ENCODE peak calls at places on chromosomes 2 and 18, in ten cellular contexts. P is heart right ventricle, Z is hippocampal formation, M is NCI-H524, D is nephron progenitor cell, O is nucleus accumbens, N is GM13977, A is skeletal muscle cell, Q is natural killer cell, T is mammary epithelial cell. S is an unnamed sample.

GRCh38 chr2:240293126-240293864 is 142.2 kb upstream of the GPC1 start:
- DNase-seq in N (no peak), O (no peak), T (no peak), A (no peak), Q (no peak), D (no peak), M (no peak), P (no peak), Z (no peak), S (no peak)

GRCh38 chr2:216635701-216636541 is 2.7 kb downstream of the IGFBP2 start:
- DNase-seq in O (no peak), Z (no peak), D (peak), P (no peak), N (no peak), A (no peak), M (no peak), T (peak), Q (no peak), S (no peak)

GRCh38 chr18:28584726-28585125 is 407.8 kb upstream of the CDH2 start:
- DNase-seq in P (no peak), N (no peak), D (peak), T (peak), Z (no peak), M (no peak), A (peak), Q (no peak), O (no peak), S (no peak)

GRCh38 chr2:180203972-180204371 is 196.9 kb upstream of the CWC22 start:
- DNase-seq in P (peak), T (peak), Z (no peak), A (peak), D (no peak), Q (no peak), M (no peak), N (no peak), O (no peak), S (no peak)

GRCh38 chr2:229642371-229642770 is 72.0 kb downstream of the DNER start:
- DNase-seq in P (no peak), T (peak), M (no peak), O (no peak), N (no peak), Z (no peak), Q (no peak), A (no peak), D (no peak), S (no peak)

GRCh38 chr2:177893880-177894279 is 178.7 kb downstream of the PDE11A start:
- DNase-seq in Z (no peak), N (no peak), M (no peak), Q (no peak), A (no peak), D (no peak), O (no peak), T (no peak), P (no peak), S (no peak)

GRCh38 chr2:141331127-141331526 is 799.7 kb downstream of the LRP1B start:
- DNase-seq in A (peak), N (no peak), Q (no peak), T (peak), D (no peak), O (no peak), Z (no peak), P (no peak), M (no peak), S (no peak)

GRCh38 chr2:235056768-235057167 is 105.0 kb downstream of the SH3BP4 start:
- DNase-seq in T (no peak), D (no peak), Q (no peak), M (no peak), Z (no peak), P (no peak), N (no peak), O (no peak), A (no peak), S (no peak)

GRCh38 chr2:168136392-168136977 is 110.9 kb downstream of the STK39 start:
- DNase-seq in A (no peak), Z (no peak), D (no peak), T (peak), N (peak), Q (no peak), M (no peak), P (no peak), O (no peak), S (no peak)

GRCh38 chr18:13221821-13222220 is 3.3 kb downstream of the LDLRAD4 start:
- DNase-seq in O (no peak), T (no peak), D (no peak), A (no peak), P (peak), Z (no peak), Q (no peak), N (no peak), M (peak), S (peak)

GRCh38 chr18:32677578-32677977 is 95.2 kb downstream of the KLHL14 start:
- DNase-seq in P (no peak), Q (no peak), M (no peak), N (no peak), T (no peak), D (no peak), Z (no peak), O (no peak), A (no peak), S (no peak)

GRCh38 chr2:209499071-209499470 is 75.2 kb downstream of the MAP2 start:
- DNase-seq in P (no peak), Q (no peak), Z (no peak), O (no peak), T (peak), A (no peak), N (no peak), M (no peak), D (no peak), S (no peak)

GRCh38 chr2:67616749-67617148 is 219.6 kb downstream of the ETAA1 start:
- DNase-seq in P (no peak), O (no peak), D (no peak), M (no peak), Z (no peak), T (no peak), A (peak), N (peak), Q (peak), S (no peak)

GRCh38 chr2:129469389-129469788 is 510.1 kb upstream of the RAB6C start:
- DNase-seq in P (no peak), A (no peak), M (no peak), Z (no peak), Q (no peak), D (no peak), N (no peak), T (no peak), O (no peak), S (no peak)

GRCh38 chr18:40006553-40007073 is 1948.4 kb upstream of the PIK3C3 start:
- DNase-seq in T (no peak), M (no peak), N (no peak), P (no peak), Z (no peak), O (no peak), D (no peak), A (no peak), Q (no peak), S (no peak)